ENCODE peak calls at places on chromosomes 16 and 17, in nine cellular contexts. One of them, this sample, is unnamed.

GRCh38 chr16:64150193-64150592 is 971.7 kb downstream of the CDH11 start:
- DNase-seq in sigmoid colon: no peak
- DNase-seq in adrenal gland: no peak
- DNase-seq in body of pancreas: no peak
- DNase-seq in lower leg skin: no peak
- DNase-seq in A549: no peak
- DNase-seq in esophagus squamous epithelium: no peak
- DNase-seq in tibial nerve: no peak
- DNase-seq in GM12891: no peak
- DNase-seq in this sample: no peak

GRCh38 chr16:1183235-1183907 is 30.5 kb downstream of the CACNA1H start:
- DNase-seq in sigmoid colon: peak; percentile 90
- DNase-seq in adrenal gland: peak; percentile 55
- DNase-seq in body of pancreas: peak; percentile 46
- DNase-seq in lower leg skin: no peak
- DNase-seq in A549: peak; percentile 69
- DNase-seq in esophagus squamous epithelium: no peak
- DNase-seq in tibial nerve: no peak
- DNase-seq in GM12891: no peak
- DNase-seq in this sample: peak; percentile 86

GRCh38 chr17:48738803-48739526 is 10.4 kb upstream of the HOXB13 start:
- DNase-seq in sigmoid colon: peak; percentile 39
- DNase-seq in adrenal gland: no peak
- DNase-seq in body of pancreas: no peak
- DNase-seq in lower leg skin: no peak
- DNase-seq in A549: no peak
- DNase-seq in esophagus squamous epithelium: no peak
- DNase-seq in tibial nerve: no peak
- DNase-seq in GM12891: no peak
- DNase-seq in this sample: no peak

GRCh38 chr16:87305505-87306391 is 11.4 kb downstream of the C16orf95 start:
- DNase-seq in sigmoid colon: no peak
- DNase-seq in adrenal gland: no peak
- DNase-seq in body of pancreas: no peak
- DNase-seq in lower leg skin: no peak
- DNase-seq in A549: no peak
- DNase-seq in esophagus squamous epithelium: no peak
- DNase-seq in tibial nerve: no peak
- DNase-seq in GM12891: no peak
- DNase-seq in this sample: no peak

GRCh38 chr16:53945996-53946395 is 242.0 kb downstream of the FTO start:
- DNase-seq in sigmoid colon: no peak
- DNase-seq in adrenal gland: no peak
- DNase-seq in body of pancreas: peak; percentile 34
- DNase-seq in lower leg skin: no peak
- DNase-seq in A549: peak; percentile 45
- DNase-seq in esophagus squamous epithelium: no peak
- DNase-seq in tibial nerve: no peak
- DNase-seq in GM12891: no peak
- DNase-seq in this sample: peak; percentile 4

GRCh38 chr16:11112723-11113348 is 143.2 kb downstream of the SOCS1 start:
- DNase-seq in sigmoid colon: no peak
- DNase-seq in adrenal gland: no peak
- DNase-seq in body of pancreas: peak; percentile 37
- DNase-seq in lower leg skin: no peak
- DNase-seq in A549: no peak
- DNase-seq in esophagus squamous epithelium: no peak
- DNase-seq in tibial nerve: no peak
- DNase-seq in GM12891: no peak
- DNase-seq in this sample: no peak

GRCh38 chr17:1347681-1348318 is 52.2 kb downstream of the YWHAE start:
- DNase-seq in sigmoid colon: peak; percentile 75
- DNase-seq in adrenal gland: peak; percentile 79
- DNase-seq in body of pancreas: peak; percentile 51
- DNase-seq in lower leg skin: peak; percentile 81
- DNase-seq in A549: no peak
- DNase-seq in esophagus squamous epithelium: no peak
- DNase-seq in tibial nerve: no peak
- DNase-seq in GM12891: no peak
- DNase-seq in this sample: no peak

GRCh38 chr16:28473714-28474265 is 1.7 kb upstream of the NPIPB7 start:
- DNase-seq in sigmoid colon: peak; percentile 13
- DNase-seq in adrenal gland: peak; percentile 5
- DNase-seq in body of pancreas: no peak
- DNase-seq in lower leg skin: peak; percentile 21
- DNase-seq in A549: no peak
- DNase-seq in esophagus squamous epithelium: no peak
- DNase-seq in tibial nerve: no peak
- DNase-seq in GM12891: no peak
- DNase-seq in this sample: no peak

GRCh38 chr16:2785101-2785991 is 2.0 kb downstream of the PRSS33 start:
- DNase-seq in sigmoid colon: peak; percentile 61
- DNase-seq in adrenal gland: no peak
- DNase-seq in body of pancreas: no peak
- DNase-seq in lower leg skin: no peak
- DNase-seq in A549: no peak
- DNase-seq in esophagus squamous epithelium: no peak
- DNase-seq in tibial nerve: no peak
- DNase-seq in GM12891: no peak
- DNase-seq in this sample: no peak

GRCh38 chr17:50558091-50558490 is 2.4 kb upstream of the CACNA1G start:
- DNase-seq in sigmoid colon: no peak
- DNase-seq in adrenal gland: no peak
- DNase-seq in body of pancreas: no peak
- DNase-seq in lower leg skin: no peak
- DNase-seq in A549: peak; percentile 37
- DNase-seq in esophagus squamous epithelium: no peak
- DNase-seq in tibial nerve: no peak
- DNase-seq in GM12891: no peak
- DNase-seq in this sample: no peak

GRCh38 chr16:30122621-30123160 is 329 bp downstream of the MAPK3 start:
- DNase-seq in sigmoid colon: no peak
- DNase-seq in adrenal gland: peak; percentile 29
- DNase-seq in body of pancreas: peak; percentile 12
- DNase-seq in lower leg skin: no peak
- DNase-seq in A549: no peak
- DNase-seq in esophagus squamous epithelium: no peak
- DNase-seq in tibial nerve: no peak
- DNase-seq in GM12891: no peak
- DNase-seq in this sample: no peak

GRCh38 chr16:9139965-9140364 is 48.5 kb downstream of the HAPSTR1 start:
- DNase-seq in sigmoid colon: no peak
- DNase-seq in adrenal gland: no peak
- DNase-seq in body of pancreas: no peak
- DNase-seq in lower leg skin: no peak
- DNase-seq in A549: peak; percentile 70
- DNase-seq in esophagus squamous epithelium: no peak
- DNase-seq in tibial nerve: no peak
- DNase-seq in GM12891: no peak
- DNase-seq in this sample: peak; percentile 23

GRCh38 chr16:86227801-86228200 is 282.5 kb upstream of the FOXF1 start:
- DNase-seq in sigmoid colon: no peak
- DNase-seq in adrenal gland: no peak
- DNase-seq in body of pancreas: no peak
- DNase-seq in lower leg skin: peak; percentile 9
- DNase-seq in A549: no peak
- DNase-seq in esophagus squamous epithelium: no peak
- DNase-seq in tibial nerve: no peak
- DNase-seq in GM12891: no peak
- DNase-seq in this sample: no peak

GRCh38 chr17:75643033-75644017 is 10.1 kb downstream of the SMIM5 start:
- DNase-seq in sigmoid colon: no peak
- DNase-seq in adrenal gland: no peak
- DNase-seq in body of pancreas: no peak
- DNase-seq in lower leg skin: no peak
- DNase-seq in A549: no peak
- DNase-seq in esophagus squamous epithelium: no peak
- DNase-seq in tibial nerve: no peak
- DNase-seq in GM12891: no peak
- DNase-seq in this sample: no peak

GRCh38 chr17:75942473-75942872 is 1.6 kb upstream of the FBF1 start:
- DNase-seq in sigmoid colon: no peak
- DNase-seq in adrenal gland: no peak
- DNase-seq in body of pancreas: no peak
- DNase-seq in lower leg skin: no peak
- DNase-seq in A549: no peak
- DNase-seq in esophagus squamous epithelium: no peak
- DNase-seq in tibial nerve: no peak
- DNase-seq in GM12891: no peak
- DNase-seq in this sample: no peak

GRCh38 chr17:55533611-55534010 is 22.4 kb upstream of the SMIM36 start:
- DNase-seq in sigmoid colon: no peak
- DNase-seq in adrenal gland: no peak
- DNase-seq in body of pancreas: no peak
- DNase-seq in lower leg skin: no peak
- DNase-seq in A549: no peak
- DNase-seq in esophagus squamous epithelium: no peak
- DNase-seq in tibial nerve: no peak
- DNase-seq in GM12891: no peak
- DNase-seq in this sample: no peak

GRCh38 chr17:57982452-57983170 is 5.4 kb downstream of the VEZF1 start:
- DNase-seq in sigmoid colon: no peak
- DNase-seq in adrenal gland: no peak
- DNase-seq in body of pancreas: no peak
- DNase-seq in lower leg skin: peak; percentile 74
- DNase-seq in A549: no peak
- DNase-seq in esophagus squamous epithelium: no peak
- DNase-seq in tibial nerve: no peak
- DNase-seq in GM12891: no peak
- DNase-seq in this sample: no peak

GRCh38 chr16:14111713-14112538 is 40.8 kb downstream of the MRTFB start:
- DNase-seq in sigmoid colon: peak; percentile 81
- DNase-seq in adrenal gland: peak; percentile 67
- DNase-seq in body of pancreas: peak; percentile 37
- DNase-seq in lower leg skin: peak; percentile 86
- DNase-seq in A549: no peak
- DNase-seq in esophagus squamous epithelium: no peak
- DNase-seq in tibial nerve: peak; percentile 31
- DNase-seq in GM12891: no peak
- DNase-seq in this sample: no peak

GRCh38 chr17:4327638-4328037 is 38.8 kb downstream of the UBE2G1 start:
- DNase-seq in sigmoid colon: no peak
- DNase-seq in adrenal gland: no peak
- DNase-seq in body of pancreas: no peak
- DNase-seq in lower leg skin: no peak
- DNase-seq in A549: peak; percentile 86
- DNase-seq in esophagus squamous epithelium: no peak
- DNase-seq in tibial nerve: no peak
- DNase-seq in GM12891: no peak
- DNase-seq in this sample: peak; percentile 53

GRCh38 chr17:18257747-18258355 is 687 bp downstream of the FLII start:
- DNase-seq in sigmoid colon: peak; percentile 88
- DNase-seq in adrenal gland: peak; percentile 93
- DNase-seq in body of pancreas: peak; percentile 81
- DNase-seq in lower leg skin: peak; percentile 96
- DNase-seq in A549: peak; percentile 87
- DNase-seq in esophagus squamous epithelium: no peak
- DNase-seq in tibial nerve: peak; percentile 53
- DNase-seq in GM12891: peak; percentile 69
- DNase-seq in this sample: peak; percentile 100
- TF ChIP-seq POLR2A in sigmoid colon: peak; percentile 16
- TF ChIP-seq POLR2A in adrenal gland: no peak
- TF ChIP-seq POLR2A in body of pancreas: no peak
- TF ChIP-seq POLR2A in lower leg skin: no peak
- TF ChIP-seq POLR2A in A549: no peak
- TF ChIP-seq POLR2A in esophagus squamous epithelium: no peak
- TF ChIP-seq POLR2A in tibial nerve: no peak
- TF ChIP-seq POLR2A in GM12891: no peak
- TF ChIP-seq POLR2A in this sample: peak; percentile 19

GRCh38 chr16:75226550-75227360 is 8.0 kb downstream of the CTRB1 start:
- DNase-seq in sigmoid colon: no peak
- DNase-seq in adrenal gland: no peak
- DNase-seq in body of pancreas: peak; percentile 81
- DNase-seq in lower leg skin: no peak
- DNase-seq in A549: no peak
- DNase-seq in esophagus squamous epithelium: no peak
- DNase-seq in tibial nerve: no peak
- DNase-seq in GM12891: no peak
- DNase-seq in this sample: no peak
- TF ChIP-seq POLR2A in sigmoid colon: no peak
- TF ChIP-seq POLR2A in adrenal gland: no peak
- TF ChIP-seq POLR2A in body of pancreas: peak; percentile 59
- TF ChIP-seq POLR2A in lower leg skin: no peak
- TF ChIP-seq POLR2A in A549: no peak
- TF ChIP-seq POLR2A in esophagus squamous epithelium: no peak
- TF ChIP-seq POLR2A in tibial nerve: no peak
- TF ChIP-seq POLR2A in GM12891: no peak
- TF ChIP-seq POLR2A in this sample: no peak

GRCh38 chr16:4696172-4696904 is 3.0 kb downstream of the NUDT16L1 start:
- DNase-seq in sigmoid colon: peak; percentile 84
- DNase-seq in adrenal gland: peak; percentile 82
- DNase-seq in body of pancreas: no peak
- DNase-seq in lower leg skin: peak; percentile 88
- DNase-seq in A549: no peak
- DNase-seq in esophagus squamous epithelium: no peak
- DNase-seq in tibial nerve: no peak
- DNase-seq in GM12891: no peak
- DNase-seq in this sample: no peak

GRCh38 chr16:4695473-4696171 is 2.3 kb downstream of the NUDT16L1 start:
- DNase-seq in sigmoid colon: no peak
- DNase-seq in adrenal gland: no peak
- DNase-seq in body of pancreas: no peak
- DNase-seq in lower leg skin: peak; percentile 85
- DNase-seq in A549: no peak
- DNase-seq in esophagus squamous epithelium: no peak
- DNase-seq in tibial nerve: no peak
- DNase-seq in GM12891: no peak
- DNase-seq in this sample: no peak

GRCh38 chr16:4693296-4693955 is at the start of gene NUDT16L1:
- DNase-seq in sigmoid colon: peak; percentile 98
- DNase-seq in adrenal gland: peak; percentile 97
- DNase-seq in body of pancreas: peak; percentile 97
- DNase-seq in lower leg skin: peak; percentile 99
- DNase-seq in A549: peak; percentile 92
- DNase-seq in esophagus squamous epithelium: peak; percentile 86
- DNase-seq in tibial nerve: peak; percentile 93
- DNase-seq in GM12891: peak; percentile 100
- DNase-seq in this sample: peak; percentile 99

GRCh38 chr16:4693956-4694663 is 748 bp downstream of the NUDT16L1 start:
- DNase-seq in sigmoid colon: peak; percentile 81
- DNase-seq in adrenal gland: peak; percentile 43
- DNase-seq in body of pancreas: peak; percentile 57
- DNase-seq in lower leg skin: peak; percentile 90
- DNase-seq in A549: no peak
- DNase-seq in esophagus squamous epithelium: no peak
- DNase-seq in tibial nerve: no peak
- DNase-seq in GM12891: peak; percentile 84
- DNase-seq in this sample: peak; percentile 71

GRCh38 chr16:4694664-4695451 is 1.5 kb downstream of the NUDT16L1 start:
- DNase-seq in sigmoid colon: peak; percentile 74
- DNase-seq in adrenal gland: peak; percentile 34
- DNase-seq in body of pancreas: no peak
- DNase-seq in lower leg skin: peak; percentile 83
- DNase-seq in A549: no peak
- DNase-seq in esophagus squamous epithelium: no peak
- DNase-seq in tibial nerve: no peak
- DNase-seq in GM12891: no peak
- DNase-seq in this sample: no peak
- TF ChIP-seq POLR2A in sigmoid colon: no peak
- TF ChIP-seq POLR2A in adrenal gland: no peak
- TF ChIP-seq POLR2A in body of pancreas: no peak
- TF ChIP-seq POLR2A in lower leg skin: no peak
- TF ChIP-seq POLR2A in A549: no peak
- TF ChIP-seq POLR2A in esophagus squamous epithelium: no peak
- TF ChIP-seq POLR2A in tibial nerve: no peak
- TF ChIP-seq POLR2A in GM12891: no peak
- TF ChIP-seq POLR2A in this sample: no peak

GRCh38 chr16:57023541-57024249 is 34.3 kb downstream of the NLRC5 start:
- DNase-seq in sigmoid colon: peak; percentile 58
- DNase-seq in adrenal gland: no peak
- DNase-seq in body of pancreas: no peak
- DNase-seq in lower leg skin: no peak
- DNase-seq in A549: no peak
- DNase-seq in esophagus squamous epithelium: no peak
- DNase-seq in tibial nerve: no peak
- DNase-seq in GM12891: no peak
- DNase-seq in this sample: no peak
- TF ChIP-seq POLR2A in sigmoid colon: no peak
- TF ChIP-seq POLR2A in adrenal gland: no peak
- TF ChIP-seq POLR2A in body of pancreas: no peak
- TF ChIP-seq POLR2A in lower leg skin: no peak
- TF ChIP-seq POLR2A in A549: no peak
- TF ChIP-seq POLR2A in esophagus squamous epithelium: no peak
- TF ChIP-seq POLR2A in tibial nerve: no peak
- TF ChIP-seq POLR2A in GM12891: no peak
- TF ChIP-seq POLR2A in this sample: no peak

This sample was measured in H54.